ENCODE peak calls at places on chromosomes 4 and X, in four cellular contexts. J is K562, F is GM12878, P is H1. Q is an unnamed sample.

GRCh38 chr4:126761947-126762650 is 870.7 kb upstream of the INTU start:
- DNase-seq in J (no peak), F (no peak), P (no peak), Q (no peak)

GRCh38 chr4:36285784-36286480 is 4.5 kb downstream of the DTHD1 start:
- DNase-seq in J (no peak), F (peak), P (no peak), Q (no peak)

GRCh38 chr4:102610007-102610406 is 108.8 kb downstream of the NFKB1 start:
- DNase-seq in J (peak), F (no peak), P (no peak), Q (peak)

GRCh38 chr4:151676301-151676700 is 84.5 kb downstream of the GATB start:
- DNase-seq in J (no peak), F (no peak), P (no peak), Q (peak)

GRCh38 chr4:11914406-11914805 is 485.7 kb upstream of the HS3ST1 start:
- DNase-seq in J (no peak), F (no peak), P (peak), Q (no peak)

GRCh38 chr4:42607011-42607726 is 49.7 kb downstream of the ATP8A1 start:
- DNase-seq in J (no peak), F (no peak), P (no peak), Q (no peak)

GRCh38 chrX:140091276-140091886 is 126.1 kb upstream of the CXorf66 start:
- DNase-seq in J (peak), F (no peak), P (no peak), Q (no peak)

GRCh38 chrX:132590350-132591026 is 101.7 kb upstream of the MBNL3 start:
- DNase-seq in J (no peak), F (no peak), P (no peak), Q (no peak)

GRCh38 chr4:6471303-6472007 is 959 bp downstream of the PPP2R2C start:
- DNase-seq in J (no peak), F (no peak), P (no peak), Q (no peak)

GRCh38 chrX:80578518-80579105 is 158.4 kb downstream of the TENT5D start:
- DNase-seq in J (peak), F (no peak), P (no peak), Q (peak)

GRCh38 chrX:69238153-69238959 is 73.1 kb upstream of the PJA1 start:
- DNase-seq in J (no peak), F (no peak), P (no peak), Q (no peak)

GRCh38 chr4:70902577-70903281 is 560 bp downstream of the MOB1B start:
- DNase-seq in J (peak), F (no peak), P (no peak), Q (peak)

GRCh38 chr4:53854991-53855885 is 209.2 kb downstream of the CHIC2 start:
- DNase-seq in J (no peak), F (no peak), P (no peak), Q (peak)

GRCh38 chrX:8960809-8961413 is 73.0 kb downstream of the FAM9B start:
- DNase-seq in J (no peak), F (no peak), P (no peak), Q (no peak)

GRCh38 chr4:10456270-10457254 is 664 bp downstream of the ZNF518B start:
- DNase-seq in J (peak), F (no peak), P (no peak), Q (peak)

GRCh38 chr4:55186700-55187099 is 61.3 kb upstream of the KDR start:
- DNase-seq in J (no peak), F (no peak), P (no peak), Q (no peak)

GRCh38 chr4:55181606-55182005 is 56.2 kb upstream of the KDR start:
- DNase-seq in J (no peak), F (no peak), P (no peak), Q (peak)

GRCh38 chr4:55183926-55184599 is 58.7 kb upstream of the KDR start:
- DNase-seq in J (no peak), F (no peak), P (no peak), Q (peak)

GRCh38 chr4:55186123-55186522 is 60.7 kb upstream of the KDR start:
- DNase-seq in J (no peak), F (no peak), P (no peak), Q (no peak)

DNA sequence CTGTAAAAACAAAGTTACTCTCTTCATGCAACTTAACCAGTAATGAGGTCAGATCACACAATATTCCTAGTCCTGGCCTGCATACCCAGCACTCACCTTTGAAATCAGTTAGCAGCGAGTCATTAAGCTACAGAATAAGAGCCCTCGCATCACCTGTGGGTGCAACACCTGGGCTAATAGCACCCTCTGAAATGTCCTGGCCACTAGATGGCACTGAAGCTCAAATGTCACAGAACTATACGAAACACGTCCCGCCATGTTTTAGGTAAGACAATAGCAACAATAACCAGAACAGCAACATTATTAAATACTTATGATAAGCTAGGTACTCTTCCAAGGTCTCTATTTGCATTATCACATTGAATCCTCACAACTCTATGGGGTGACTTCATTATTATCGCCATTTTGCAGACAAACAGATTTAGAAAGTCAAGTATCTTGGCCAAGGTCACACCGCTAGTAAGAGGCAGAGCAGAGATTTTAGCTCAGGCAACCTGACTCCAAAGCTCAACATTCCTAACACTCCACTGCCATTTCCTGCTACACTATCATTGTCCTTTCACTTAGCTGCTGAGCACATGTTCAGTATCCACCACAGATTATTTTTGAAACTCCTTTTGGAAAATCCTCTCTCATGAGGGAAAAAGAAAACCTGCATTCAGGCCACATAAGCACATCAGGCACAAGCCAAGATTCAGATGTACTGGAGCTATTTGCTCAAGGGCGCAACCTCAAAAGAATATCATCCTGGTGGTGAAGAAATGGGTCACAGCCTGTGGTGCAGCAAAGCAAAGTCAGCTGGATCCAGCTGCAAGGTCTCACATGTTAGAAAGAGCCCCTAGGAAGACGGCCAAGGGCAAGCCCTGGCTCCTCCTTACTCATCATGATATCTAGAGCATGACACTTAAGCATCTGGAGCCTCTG is 59.5 kb upstream of the KDR start:
- DNase-seq in J (peak), F (no peak), P (no peak), Q (peak)
- TF ChIP-seq CHD1 in J (no peak), F (no peak), P (no peak), Q (no peak)

DNA sequence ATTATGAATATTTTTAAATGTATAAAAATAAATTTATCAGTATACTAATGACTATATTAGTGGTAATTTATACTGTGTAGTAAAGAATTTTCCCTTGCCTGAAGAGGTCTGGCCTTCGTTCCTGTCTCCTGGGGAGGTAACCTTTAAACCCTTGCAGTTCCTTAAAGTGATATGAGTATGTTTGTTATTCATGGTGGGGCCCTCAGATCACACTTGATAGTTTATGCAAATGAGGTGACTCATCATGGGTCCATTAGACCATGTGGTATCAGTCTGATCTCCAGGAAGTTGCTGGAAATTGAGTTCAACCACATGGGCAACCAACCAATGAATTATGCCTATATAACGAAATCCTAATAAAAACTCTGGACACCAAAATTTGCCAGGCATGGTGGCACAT is 904.1 kb downstream of the RPA4 start:
- DNase-seq in J (no peak), F (no peak), P (no peak), Q (no peak)
- TF ChIP-seq CHD1 in J (no peak), F (no peak), P (no peak), Q (no peak)

GRCh38 chrX:106246511-106246910 is 78.4 kb downstream of the PWWP3B start:
- DNase-seq in J (no peak), F (no peak), P (no peak), Q (no peak)
- TF ChIP-seq CHD1 in J (no peak), F (no peak), P (no peak), Q (no peak)

GRCh38 chr4:94127707-94128328 is 79.8 kb upstream of the SMARCAD1 start:
- DNase-seq in J (peak), F (no peak), P (no peak), Q (peak)

GRCh38 chr4:94131212-94131611 is 76.5 kb upstream of the SMARCAD1 start:
- DNase-seq in J (no peak), F (no peak), P (no peak), Q (no peak)

GRCh38 chr4:94126669-94127068 is 81.0 kb upstream of the SMARCAD1 start:
- DNase-seq in J (no peak), F (no peak), P (no peak), Q (no peak)
- TF ChIP-seq CHD1 in J (no peak), F (no peak), P (no peak), Q (no peak)

DNA sequence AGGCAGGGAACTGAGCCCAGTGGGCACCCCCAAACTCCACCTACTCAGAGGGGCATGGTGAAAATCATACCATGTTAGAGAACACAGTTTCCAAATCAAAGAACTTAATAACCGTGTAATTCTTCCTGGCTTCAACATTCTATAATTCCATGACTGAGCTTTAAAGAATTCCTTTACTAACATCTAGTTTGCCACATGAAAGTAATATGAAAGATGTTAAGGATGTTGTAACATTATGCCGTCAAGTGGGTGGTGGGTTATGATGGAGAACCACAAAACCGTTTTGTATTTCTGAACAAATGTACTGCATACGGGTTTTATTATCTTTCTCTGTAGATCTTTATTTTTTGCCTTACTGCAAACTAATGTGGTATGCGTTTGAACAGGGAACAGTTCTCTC is 549.0 kb upstream of the MAGEB2 start:
- DNase-seq in J (no peak), F (no peak), P (no peak), Q (peak)
- TF ChIP-seq CHD1 in J (no peak), F (no peak), P (no peak), Q (no peak)

DNA sequence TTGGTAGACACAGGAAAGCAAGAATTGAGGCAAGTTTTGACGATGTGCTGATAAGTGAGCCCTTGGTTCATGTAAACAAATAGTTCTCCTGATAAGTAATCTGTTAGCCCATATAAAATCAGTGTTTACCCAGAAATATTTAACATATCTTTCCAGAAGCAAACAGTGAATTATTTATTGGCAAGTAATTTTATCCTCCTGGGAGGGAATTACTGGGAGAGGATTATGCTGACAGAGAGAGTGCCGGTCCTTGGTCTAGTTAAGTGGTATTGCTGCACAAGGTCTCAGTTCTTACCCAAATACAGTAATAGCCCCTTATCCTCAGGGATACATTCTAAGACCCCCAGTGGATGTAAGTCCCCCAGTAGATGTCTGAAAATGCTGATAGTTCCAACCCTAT is 315.4 kb downstream of the CCSER1 start:
- DNase-seq in J (no peak), F (no peak), P (no peak), Q (no peak)
- TF ChIP-seq CHD1 in J (no peak), F (no peak), P (no peak), Q (no peak)

DNA sequence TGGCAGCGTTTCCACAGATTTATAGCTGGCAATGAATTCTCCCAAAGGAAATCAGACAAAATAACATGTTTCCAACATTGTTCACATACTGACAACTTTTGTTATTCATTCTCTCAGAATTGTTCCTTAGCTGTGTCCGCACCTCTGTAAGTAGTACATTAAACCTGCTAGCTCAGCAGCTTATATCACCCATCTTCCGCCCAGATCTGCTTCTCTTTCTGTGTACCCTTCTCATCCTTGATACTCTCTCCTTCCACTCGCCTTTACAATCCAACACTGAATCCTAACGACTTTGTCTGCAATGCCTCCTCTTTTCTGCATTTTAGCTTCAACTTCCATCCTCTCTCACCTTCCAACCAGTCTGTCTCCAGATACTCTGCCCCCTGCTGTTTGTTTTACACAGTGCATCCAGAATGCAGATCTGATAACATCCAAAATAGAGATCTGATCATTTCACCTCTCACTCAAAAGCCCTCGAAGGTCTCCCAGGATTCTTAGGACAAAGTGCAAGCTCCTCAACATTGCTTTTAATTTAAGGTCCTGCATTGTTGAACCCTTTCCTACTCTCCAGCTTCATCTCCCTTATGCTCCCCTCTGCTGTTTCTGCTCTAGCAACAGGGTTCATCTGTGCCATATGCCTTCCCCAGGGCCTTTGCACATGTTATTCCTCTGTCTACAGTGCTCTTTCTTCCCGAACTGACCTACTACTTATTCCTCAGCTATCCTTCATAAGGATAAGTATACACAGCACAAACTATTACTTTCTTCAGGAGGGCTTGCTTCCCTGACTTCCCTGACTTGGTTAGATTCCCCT is 67.3 kb upstream of the VBP1 start:
- DNase-seq in J (peak), F (no peak), P (no peak), Q (peak)
- TF ChIP-seq CHD1 in J (no peak), F (no peak), P (no peak), Q (no peak)

GRCh38 chrX:3532571-3532970 is 180.9 kb downstream of the PRKX start:
- DNase-seq in J (no peak), F (no peak), P (no peak), Q (no peak)
- TF ChIP-seq CHD1 in J (no peak), F (no peak), P (no peak), Q (no peak)

GRCh38 chr4:4427478-4427870 is 40.6 kb downstream of the NSG1 start:
- DNase-seq in J (no peak), F (no peak), P (no peak), Q (no peak)
- TF ChIP-seq CHD1 in J (no peak), F (no peak), P (no peak), Q (no peak)